ENCODE peak calls at places on chromosomes 7 and 10, in seven cellular contexts. N is GM23338, A is GM12878, K is HepG2, J is SK-N-SH, H is HCT116, Z is K562. W is an unnamed sample. For H3K36me3, the result is how much of the 10 kb centered on the place peaks cover.

GRCh38 chr7:31094271-31094670 is 42.2 kb downstream of the ADCYAP1R1 start:
- DNase-seq in N (no peak), A (no peak), K (no peak), J (no peak), H (no peak), Z (no peak), W (no peak)

GRCh38 chr7:107815254-107815882 is 12.3 kb upstream of the SLC26A3 start:
- DNase-seq in N (no peak), A (no peak), K (no peak), J (no peak), H (no peak), Z (no peak), W (no peak)

GRCh38 chr10:43228783-43229207 is 38.1 kb downstream of the RASGEF1A start:
- DNase-seq in N (no peak), A (no peak), K (no peak), J (no peak), H (no peak), Z (no peak), W (no peak)

GRCh38 chr10:93941603-93942002 is 47.8 kb downstream of the SLC35G1 start:
- DNase-seq in N (no peak), A (no peak), K (no peak), J (no peak), H (no peak), Z (no peak), W (no peak)

GRCh38 chr7:152523916-152524315 is 88.1 kb upstream of the KMT2C start:
- DNase-seq in N (no peak), A (no peak), K (no peak), J (no peak), H (no peak), Z (no peak), W (no peak)

GRCh38 chr10:34280599-34281374 is 534.3 kb downstream of the PARD3 start:
- DNase-seq in N (peak), A (no peak), K (peak), J (no peak), H (no peak), Z (peak), W (peak)

GRCh38 chr7:139078399-139078798 is 31.1 kb downstream of the ZC3HAV1 start:
- DNase-seq in N (no peak), A (no peak), K (no peak), J (no peak), H (no peak), Z (no peak), W (no peak)

GRCh38 chr10:25952857-25953256 is 18.8 kb downstream of the MYO3A start:
- DNase-seq in N (no peak), A (no peak), K (no peak), J (no peak), H (no peak), Z (no peak), W (no peak)

GRCh38 chr7:114789942-114790341 is 132.0 kb upstream of the MDFIC start:
- DNase-seq in N (no peak), A (no peak), K (no peak), J (no peak), H (no peak), Z (no peak), W (no peak)

GRCh38 chr10:7193369-7193768 is 217.5 kb downstream of the SFMBT2 start:
- DNase-seq in N (no peak), A (no peak), K (no peak), J (no peak), H (no peak), Z (no peak), W (no peak)

GRCh38 chr10:6124666-6125065 is 35.8 kb downstream of the RBM17 start:
- DNase-seq in N (no peak), A (no peak), K (no peak), J (no peak), H (no peak), Z (no peak), W (no peak)

GRCh38 chr10:33476757-33477273 is 142.3 kb upstream of the NRP1 start:
- DNase-seq in N (no peak), A (no peak), K (no peak), J (peak), H (no peak), Z (no peak), W (no peak)

GRCh38 chr7:229184-229964 is 37.0 kb downstream of the FAM20C start:
- DNase-seq in N (no peak), A (no peak), K (no peak), J (no peak), H (no peak), Z (no peak), W (no peak)

GRCh38 chr7:7257899-7258692 is 75.8 kb downstream of the C1GALT1 start:
- DNase-seq in N (no peak), A (peak), K (no peak), J (no peak), H (no peak), Z (no peak), W (no peak)

GRCh38 chr7:41169307-41169706 is 533.6 kb downstream of the INHBA start:
- DNase-seq in N (no peak), A (no peak), K (no peak), J (no peak), H (no peak), Z (no peak), W (no peak)

GRCh38 chr10:6012506-6012905 is 35.2 kb upstream of the IL15RA start:
- DNase-seq in N (no peak), A (no peak), K (no peak), J (no peak), H (no peak), Z (no peak), W (no peak)

GRCh38 chr7:76260171-76260703 is 42.2 kb upstream of the HSPB1 start:
- DNase-seq in N (peak), A (no peak), K (peak), J (peak), H (peak), Z (peak), W (no peak)

GRCh38 chr10:43253461-43254198 is 13.2 kb downstream of the RASGEF1A start:
- DNase-seq in N (no peak), A (no peak), K (no peak), J (peak), H (no peak), Z (no peak), W (no peak)

GRCh38 chr7:100572949-100573675 is 588 bp downstream of the SAP25 start:
- DNase-seq in N (no peak), A (no peak), K (no peak), J (peak), H (no peak), Z (no peak), W (no peak)

GRCh38 chr7:157890921-157891401 is 554.2 kb downstream of the DNAJB6 start:
- DNase-seq in N (no peak), A (no peak), K (no peak), J (no peak), H (no peak), Z (no peak), W (no peak)

GRCh38 chr7:127809285-127809702 is 157.3 kb downstream of the SND1 start:
- DNase-seq in N (no peak), A (no peak), K (no peak), J (peak), H (no peak), Z (peak), W (no peak)
- TF ChIP-seq REST in N (no peak), A (no peak), K (no peak), J (no peak), H (no peak), Z (no peak), W (no peak)

GRCh38 chr7:151487246-151487645 is 32.4 kb downstream of the RHEB start:
- DNase-seq in N (no peak), A (no peak), K (no peak), J (no peak), H (no peak), Z (no peak), W (no peak)
- H3K36me3 ChIP-seq in N (under half), A (under half), K (under half), J (half or more), H (under half), Z (half or more), W (half or more)

DNA sequence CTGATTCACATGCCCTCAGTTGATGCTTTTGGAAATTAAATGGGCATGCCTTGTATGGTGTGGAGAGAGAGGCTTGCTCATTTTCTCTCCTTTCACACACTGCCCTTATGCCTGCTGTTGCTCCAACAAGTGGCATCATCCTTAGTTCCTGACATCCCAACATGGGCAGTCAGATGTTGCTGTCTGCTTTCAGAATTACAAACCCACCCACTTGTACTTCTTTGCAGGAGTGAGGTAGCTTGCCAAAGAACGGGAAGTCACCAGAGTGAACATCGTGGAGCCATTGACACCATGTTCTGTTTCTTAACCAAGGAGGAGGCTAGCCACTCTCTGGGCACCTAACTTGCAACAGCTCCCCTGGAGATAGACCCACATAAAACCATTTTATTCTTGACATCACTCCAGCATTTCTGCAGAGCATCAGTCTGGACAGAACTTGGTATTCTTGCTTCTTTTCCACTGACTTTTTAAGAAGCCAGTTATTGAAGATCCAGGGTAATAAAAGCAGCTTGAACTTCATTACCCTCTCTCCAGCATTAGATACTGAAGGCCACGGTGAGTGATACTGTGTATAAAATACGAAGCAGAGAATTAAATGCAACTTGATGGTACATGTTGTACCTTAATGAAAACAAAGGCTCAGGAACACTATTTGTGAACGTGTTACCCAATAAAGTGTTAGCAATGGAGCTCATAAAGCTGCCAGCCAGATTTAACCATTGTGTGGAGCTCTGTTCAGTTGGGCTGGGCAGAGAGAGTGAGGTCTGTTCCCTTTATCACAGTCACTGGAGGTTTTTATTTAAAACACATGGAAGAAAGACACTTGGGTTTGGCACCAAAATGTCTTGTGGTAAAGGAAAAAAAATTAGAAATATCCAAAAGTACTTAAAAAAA is 195.8 kb upstream of the HABP2 start:
- DNase-seq in N (no peak), A (no peak), K (no peak), J (no peak), H (no peak), Z (no peak), W (no peak)
- TF ChIP-seq POLR2AphosphoS5 in N (no peak), A (no peak), K (no peak), J (no peak), H (no peak), Z (no peak), W (no peak)

GRCh38 chr7:90303241-90303640 is 17.9 kb downstream of the FAM237B start:
- DNase-seq in N (no peak), A (no peak), K (no peak), J (no peak), H (no peak), Z (no peak), W (no peak)

GRCh38 chr7:90297118-90297517 is 24.0 kb downstream of the FAM237B start:
- DNase-seq in N (peak), A (no peak), K (no peak), J (no peak), H (no peak), Z (no peak), W (no peak)

GRCh38 chr7:90298145-90299038 is 22.7 kb downstream of the FAM237B start:
- DNase-seq in N (peak), A (no peak), K (peak), J (peak), H (peak), Z (peak), W (peak)
- TF ChIP-seq REST in N (no peak), A (no peak), K (no peak), J (no peak), H (no peak), Z (no peak), W (no peak)

DNA sequence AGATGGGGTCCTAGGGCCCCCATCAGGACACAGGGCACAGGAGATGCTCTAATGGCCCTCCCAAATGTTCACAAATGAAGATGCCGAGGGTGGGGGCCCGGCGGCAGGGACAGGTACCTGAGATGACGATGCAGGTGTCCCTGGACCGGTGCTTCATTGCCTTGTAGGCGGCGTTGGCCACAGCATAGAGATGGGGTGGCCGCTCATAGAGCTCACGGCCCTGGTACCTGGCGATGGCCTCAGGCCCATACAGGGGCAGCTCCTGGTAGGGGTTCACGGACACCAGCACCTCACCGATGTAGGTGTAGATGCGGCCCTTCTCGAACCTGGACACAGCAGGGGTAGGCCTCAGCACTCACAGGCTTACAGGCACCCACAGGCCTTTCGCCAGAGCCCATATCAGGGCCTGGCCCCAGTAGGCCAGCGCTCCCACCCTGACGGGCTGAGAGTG is 2.0 kb downstream of the MYO1G start:
- DNase-seq in N (no peak), A (no peak), K (no peak), J (no peak), H (no peak), Z (no peak), W (no peak)
- H3K36me3 ChIP-seq in N (under half), A (under half), K (under half), J (under half), H (under half), Z (under half), W (under half)